ENCODE peak calls at places on chromosomes 3 and 15, in eight cellular contexts. One of them, this sample, is unnamed.

GRCh38 chr3:124951511-124952390 is 17.2 kb upstream of the MUC13 start:
- DNase-seq in fibroblast of the aortic adventitia: peak; percentile 65
- DNase-seq in GM12865: no peak
- DNase-seq in mesothelial cell of epicardium: no peak
- DNase-seq in transverse colon: peak; percentile 76
- DNase-seq in sigmoid colon: no peak
- DNase-seq in HFFc6: peak; percentile 21
- DNase-seq in bronchial epithelial cell: peak; percentile 77
- DNase-seq in this sample: no peak

GRCh38 chr3:170421758-170422157 is 3.1 kb downstream of the CLDN11 start:
- DNase-seq in bronchial epithelial cell: no peak
- DNase-seq in mesothelial cell of epicardium: peak; percentile 26
- DNase-seq in sigmoid colon: no peak
- DNase-seq in transverse colon: no peak
- DNase-seq in GM12865: no peak
- DNase-seq in fibroblast of the aortic adventitia: no peak
- DNase-seq in HFFc6: no peak
- DNase-seq in this sample: no peak

GRCh38 chr3:118530350-118530922 is 504.2 kb downstream of the IGSF11 start:
- DNase-seq in fibroblast of the aortic adventitia: no peak
- DNase-seq in bronchial epithelial cell: no peak
- DNase-seq in mesothelial cell of epicardium: no peak
- DNase-seq in sigmoid colon: no peak
- DNase-seq in transverse colon: no peak
- DNase-seq in GM12865: no peak
- DNase-seq in HFFc6: no peak
- DNase-seq in this sample: no peak

GRCh38 chr15:40470423-40471104 is at the start of gene CHST14:
- DNase-seq in fibroblast of the aortic adventitia: peak; percentile 31
- DNase-seq in bronchial epithelial cell: no peak
- DNase-seq in mesothelial cell of epicardium: peak; percentile 47
- DNase-seq in sigmoid colon: peak; percentile 75
- DNase-seq in transverse colon: peak; percentile 64
- DNase-seq in HFFc6: peak; percentile 51
- DNase-seq in GM12865: peak; percentile 68
- DNase-seq in this sample: peak; percentile 43

GRCh38 chr3:63228677-63229076 is 49.4 kb upstream of the SYNPR start:
- DNase-seq in mesothelial cell of epicardium: no peak
- DNase-seq in sigmoid colon: no peak
- DNase-seq in fibroblast of the aortic adventitia: peak; percentile 57
- DNase-seq in transverse colon: no peak
- DNase-seq in HFFc6: peak; percentile 45
- DNase-seq in bronchial epithelial cell: peak; percentile 56
- DNase-seq in GM12865: peak; percentile 32
- DNase-seq in this sample: peak; percentile 13

GRCh38 chr3:191240432-191240831 is 41.4 kb downstream of the OSTN start:
- DNase-seq in GM12865: no peak
- DNase-seq in bronchial epithelial cell: no peak
- DNase-seq in HFFc6: no peak
- DNase-seq in fibroblast of the aortic adventitia: no peak
- DNase-seq in transverse colon: no peak
- DNase-seq in sigmoid colon: no peak
- DNase-seq in mesothelial cell of epicardium: no peak
- DNase-seq in this sample: no peak

GRCh38 chr3:154023148-154023547 is 98.0 kb upstream of the ARHGEF26 start:
- DNase-seq in transverse colon: no peak
- DNase-seq in bronchial epithelial cell: peak; percentile 8
- DNase-seq in fibroblast of the aortic adventitia: no peak
- DNase-seq in GM12865: no peak
- DNase-seq in sigmoid colon: no peak
- DNase-seq in HFFc6: no peak
- DNase-seq in mesothelial cell of epicardium: no peak
- DNase-seq in this sample: no peak

GRCh38 chr3:172616061-172616461 is 92.8 kb upstream of the TNFSF10 start:
- DNase-seq in bronchial epithelial cell: no peak
- DNase-seq in sigmoid colon: no peak
- DNase-seq in mesothelial cell of epicardium: no peak
- DNase-seq in GM12865: peak; percentile 16
- DNase-seq in fibroblast of the aortic adventitia: peak; percentile 30
- DNase-seq in transverse colon: no peak
- DNase-seq in HFFc6: no peak
- DNase-seq in this sample: no peak

GRCh38 chr3:13282986-13283876 is 136.9 kb downstream of the NUP210 start:
- DNase-seq in mesothelial cell of epicardium: no peak
- DNase-seq in GM12865: no peak
- DNase-seq in transverse colon: no peak
- DNase-seq in sigmoid colon: peak; percentile 58
- DNase-seq in fibroblast of the aortic adventitia: no peak
- DNase-seq in bronchial epithelial cell: no peak
- DNase-seq in HFFc6: no peak
- DNase-seq in this sample: no peak

GRCh38 chr3:128433630-128434185 is 33.0 kb downstream of the DNAJB8 start:
- DNase-seq in sigmoid colon: no peak
- DNase-seq in mesothelial cell of epicardium: no peak
- DNase-seq in GM12865: no peak
- DNase-seq in transverse colon: no peak
- DNase-seq in HFFc6: no peak
- DNase-seq in fibroblast of the aortic adventitia: no peak
- DNase-seq in bronchial epithelial cell: no peak
- DNase-seq in this sample: no peak

GRCh38 chr3:67863869-67864268 is 209.5 kb upstream of the SUCLG2 start:
- DNase-seq in bronchial epithelial cell: peak; percentile 8
- DNase-seq in HFFc6: no peak
- DNase-seq in GM12865: peak; percentile 9
- DNase-seq in fibroblast of the aortic adventitia: peak; percentile 15
- DNase-seq in sigmoid colon: no peak
- DNase-seq in transverse colon: no peak
- DNase-seq in mesothelial cell of epicardium: no peak
- DNase-seq in this sample: no peak

GRCh38 chr3:55564709-55565108 is 77.6 kb upstream of the WNT5A start:
- DNase-seq in fibroblast of the aortic adventitia: no peak
- DNase-seq in mesothelial cell of epicardium: no peak
- DNase-seq in transverse colon: no peak
- DNase-seq in bronchial epithelial cell: no peak
- DNase-seq in HFFc6: no peak
- DNase-seq in GM12865: no peak
- DNase-seq in sigmoid colon: no peak
- DNase-seq in this sample: no peak

DNA sequence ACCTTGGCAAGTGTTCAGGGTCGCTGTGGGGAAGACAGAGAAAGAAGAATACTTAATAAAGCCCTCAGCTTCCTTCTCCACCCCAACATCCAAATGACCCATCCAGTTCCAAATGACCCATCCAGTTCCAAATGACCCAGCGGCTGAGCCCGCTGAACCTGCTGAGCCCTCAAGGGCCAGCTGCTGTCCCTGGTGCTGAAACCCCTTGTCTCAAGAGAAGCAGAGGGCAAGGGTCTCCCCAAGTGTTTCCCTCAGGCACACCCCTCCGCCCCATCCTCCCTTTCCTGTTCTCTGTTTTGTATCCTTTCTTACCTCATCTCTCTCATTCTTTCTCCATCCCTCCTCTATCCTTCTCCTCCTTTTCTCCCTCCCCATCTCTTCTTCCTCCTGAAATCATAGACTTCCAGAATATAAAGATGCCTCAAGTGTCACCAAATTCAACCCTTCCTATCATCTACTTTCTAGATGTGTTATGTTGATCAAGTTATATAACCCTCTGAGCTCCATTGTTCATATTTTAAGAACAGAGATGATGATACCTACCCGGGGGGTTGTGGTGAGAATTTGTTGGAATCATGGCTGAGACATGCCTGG is 29.0 kb downstream of the CCDC33 start:
- DNase-seq in sigmoid colon: no peak
- DNase-seq in transverse colon: no peak
- DNase-seq in HFFc6: no peak
- DNase-seq in mesothelial cell of epicardium: no peak
- DNase-seq in GM12865: peak; percentile 26
- DNase-seq in fibroblast of the aortic adventitia: peak; percentile 54
- DNase-seq in bronchial epithelial cell: peak; percentile 8
- DNase-seq in this sample: peak; percentile 75
- TF ChIP-seq CTCF in sigmoid colon: no peak
- TF ChIP-seq CTCF in transverse colon: no peak
- TF ChIP-seq CTCF in HFFc6: no peak
- TF ChIP-seq CTCF in mesothelial cell of epicardium: no peak
- TF ChIP-seq CTCF in GM12865: no peak
- TF ChIP-seq CTCF in fibroblast of the aortic adventitia: no peak
- TF ChIP-seq CTCF in bronchial epithelial cell: no peak
- TF ChIP-seq CTCF in this sample: no peak

GRCh38 chr3:59326246-59327024 is 276.6 kb upstream of the CFAP20DC start:
- DNase-seq in mesothelial cell of epicardium: no peak
- DNase-seq in bronchial epithelial cell: peak; percentile 81
- DNase-seq in transverse colon: no peak
- DNase-seq in GM12865: no peak
- DNase-seq in HFFc6: no peak
- DNase-seq in sigmoid colon: no peak
- DNase-seq in fibroblast of the aortic adventitia: no peak
- DNase-seq in this sample: no peak
- TF ChIP-seq CTCF in mesothelial cell of epicardium: peak; percentile 51
- TF ChIP-seq CTCF in bronchial epithelial cell: peak; percentile 22
- TF ChIP-seq CTCF in transverse colon: no peak
- TF ChIP-seq CTCF in GM12865: peak; percentile 33
- TF ChIP-seq CTCF in HFFc6: peak; percentile 46
- TF ChIP-seq CTCF in sigmoid colon: no peak
- TF ChIP-seq CTCF in fibroblast of the aortic adventitia: peak; percentile 23
- TF ChIP-seq CTCF in this sample: peak; percentile 50

DNA sequence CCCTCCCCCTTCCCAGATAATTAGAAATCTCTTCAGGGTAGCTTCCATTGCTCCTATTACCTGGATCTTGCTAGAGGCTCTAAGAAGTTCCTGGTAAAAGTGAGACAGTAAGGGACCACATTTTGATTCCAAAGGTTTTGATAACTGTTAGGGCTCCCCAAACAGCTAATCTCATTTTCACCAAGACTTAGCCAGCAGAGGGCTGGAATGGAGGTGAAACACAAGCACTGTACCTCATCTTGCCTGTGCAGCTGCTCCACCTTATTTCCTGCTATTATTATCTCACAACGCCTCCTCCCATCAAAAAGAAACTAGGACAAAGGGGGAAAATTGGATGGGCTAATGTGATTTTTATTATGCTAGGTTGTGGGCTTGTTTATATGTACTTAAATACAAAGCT is 7.3 kb downstream of the SETD5 start:
- DNase-seq in fibroblast of the aortic adventitia: no peak
- DNase-seq in transverse colon: no peak
- DNase-seq in GM12865: no peak
- DNase-seq in sigmoid colon: no peak
- DNase-seq in HFFc6: no peak
- DNase-seq in bronchial epithelial cell: no peak
- DNase-seq in mesothelial cell of epicardium: no peak
- DNase-seq in this sample: no peak
- TF ChIP-seq CTCF in fibroblast of the aortic adventitia: no peak
- TF ChIP-seq CTCF in transverse colon: peak; percentile 10
- TF ChIP-seq CTCF in GM12865: no peak
- TF ChIP-seq CTCF in sigmoid colon: no peak
- TF ChIP-seq CTCF in HFFc6: peak; percentile 24
- TF ChIP-seq CTCF in bronchial epithelial cell: peak; percentile 36
- TF ChIP-seq CTCF in mesothelial cell of epicardium: no peak
- TF ChIP-seq CTCF in this sample: peak; percentile 19

GRCh38 chr3:84963137-84963536 is 4.3 kb downstream of the CADM2 start:
- DNase-seq in mesothelial cell of epicardium: no peak
- DNase-seq in HFFc6: no peak
- DNase-seq in transverse colon: no peak
- DNase-seq in fibroblast of the aortic adventitia: no peak
- DNase-seq in sigmoid colon: no peak
- DNase-seq in bronchial epithelial cell: no peak
- DNase-seq in GM12865: no peak
- DNase-seq in this sample: no peak
- TF ChIP-seq CTCF in mesothelial cell of epicardium: no peak
- TF ChIP-seq CTCF in HFFc6: no peak
- TF ChIP-seq CTCF in transverse colon: no peak
- TF ChIP-seq CTCF in fibroblast of the aortic adventitia: no peak
- TF ChIP-seq CTCF in sigmoid colon: no peak
- TF ChIP-seq CTCF in bronchial epithelial cell: no peak
- TF ChIP-seq CTCF in GM12865: no peak
- TF ChIP-seq CTCF in this sample: peak; percentile 14